ENCODE peak calls at places on chromosomes 2 and 18, in six cellular contexts. One of them, this sample, is unnamed.
A peak's percentile ranks its signal among the peaks of the same experiment; 100 is the strongest.

GRCh38 chr2:65548571-65549261 is 116.3 kb upstream of the SPRED2 start:
- DNase-seq in NCI-H460: no peak
- DNase-seq in AG10803: no peak
- DNase-seq in type B pancreatic cell: no peak
- DNase-seq in fibroblast of lung: peak; percentile 49
- DNase-seq in NCI-H2029: no peak
- DNase-seq in this sample: no peak

GRCh38 chr2:70561893-70562292 is 8.3 kb upstream of the TGFA start:
- DNase-seq in fibroblast of lung: peak; percentile 27
- DNase-seq in AG10803: no peak
- DNase-seq in type B pancreatic cell: no peak
- DNase-seq in NCI-H2029: no peak
- DNase-seq in NCI-H460: no peak
- DNase-seq in this sample: no peak

GRCh38 chr2:46818819-46819218 is 96.8 kb downstream of the MCFD2 start:
- DNase-seq in fibroblast of lung: no peak
- DNase-seq in NCI-H2029: no peak
- DNase-seq in NCI-H460: no peak
- DNase-seq in AG10803: no peak
- DNase-seq in type B pancreatic cell: no peak
- DNase-seq in this sample: no peak

GRCh38 chr2:42902939-42903709 is 110.7 kb upstream of the HAAO start:
- DNase-seq in fibroblast of lung: no peak
- DNase-seq in NCI-H460: no peak
- DNase-seq in NCI-H2029: no peak
- DNase-seq in type B pancreatic cell: no peak
- DNase-seq in AG10803: no peak
- DNase-seq in this sample: no peak

GRCh38 chr2:2325538-2325937 is 5.5 kb downstream of the MYT1L start:
- DNase-seq in fibroblast of lung: no peak
- DNase-seq in NCI-H2029: peak; percentile 44
- DNase-seq in AG10803: no peak
- DNase-seq in NCI-H460: no peak
- DNase-seq in type B pancreatic cell: no peak
- DNase-seq in this sample: no peak

GRCh38 chr2:190646780-190647626 is 1.9 kb upstream of the NAB1 start:
- DNase-seq in AG10803: peak; percentile 85
- DNase-seq in NCI-H460: no peak
- DNase-seq in NCI-H2029: no peak
- DNase-seq in type B pancreatic cell: no peak
- DNase-seq in fibroblast of lung: peak; percentile 64
- DNase-seq in this sample: no peak

GRCh38 chr2:27856386-27856785 is 33.8 kb downstream of the RBKS start:
- DNase-seq in AG10803: no peak
- DNase-seq in type B pancreatic cell: no peak
- DNase-seq in fibroblast of lung: peak; percentile 28
- DNase-seq in NCI-H2029: no peak
- DNase-seq in NCI-H460: no peak
- DNase-seq in this sample: no peak

GRCh38 chr2:9813312-9814128 is 29.8 kb upstream of the TAF1B start:
- DNase-seq in fibroblast of lung: peak; percentile 38
- DNase-seq in NCI-H460: peak; percentile 44
- DNase-seq in type B pancreatic cell: peak; percentile 85
- DNase-seq in AG10803: peak; percentile 53
- DNase-seq in NCI-H2029: peak; percentile 33
- DNase-seq in this sample: peak; percentile 74

GRCh38 chr18:59908790-59909189 is 9.0 kb downstream of the PMAIP1 start:
- DNase-seq in AG10803: no peak
- DNase-seq in NCI-H2029: no peak
- DNase-seq in NCI-H460: no peak
- DNase-seq in fibroblast of lung: peak; percentile 63
- DNase-seq in type B pancreatic cell: no peak
- DNase-seq in this sample: no peak

GRCh38 chr2:237227190-237227988 is 141.7 kb downstream of the COPS8 start:
- DNase-seq in NCI-H2029: no peak
- DNase-seq in type B pancreatic cell: no peak
- DNase-seq in fibroblast of lung: peak; percentile 99
- DNase-seq in NCI-H460: no peak
- DNase-seq in AG10803: peak; percentile 91
- DNase-seq in this sample: no peak

GRCh38 chr2:234841321-234842015 is 110.3 kb upstream of the SH3BP4 start:
- DNase-seq in NCI-H2029: no peak
- DNase-seq in NCI-H460: no peak
- DNase-seq in type B pancreatic cell: no peak
- DNase-seq in fibroblast of lung: no peak
- DNase-seq in AG10803: peak; percentile 50
- DNase-seq in this sample: no peak